ENCODE peak calls at places on chromosomes 3 and 15, in four cellular contexts. One of them, this sample, is unnamed.

GRCh38 chr3:129890125-129890524 is 3.4 kb downstream of the TMCC1 start:
- DNase-seq in A549: no peak
- DNase-seq in NB4: peak
- DNase-seq in HepG2: peak
- DNase-seq in this sample: no peak

GRCh38 chr15:59879506-59879905 is 124.6 kb upstream of the FOXB1 start:
- DNase-seq in A549: no peak
- DNase-seq in NB4: no peak
- DNase-seq in HepG2: no peak
- DNase-seq in this sample: no peak

GRCh38 chr3:180913582-180914404 is 1.3 kb downstream of the FXR1 start:
- DNase-seq in A549: no peak
- DNase-seq in NB4: no peak
- DNase-seq in HepG2: no peak
- DNase-seq in this sample: no peak

GRCh38 chr3:187801152-187801551 is 55.9 kb upstream of the BCL6 start:
- DNase-seq in A549: no peak
- DNase-seq in NB4: no peak
- DNase-seq in HepG2: no peak
- DNase-seq in this sample: no peak

GRCh38 chr15:99466701-99467337 is 99.0 kb upstream of the MEF2A start:
- DNase-seq in A549: no peak
- DNase-seq in NB4: peak
- DNase-seq in HepG2: no peak
- DNase-seq in this sample: no peak

GRCh38 chr3:3744826-3745225 is 54.4 kb upstream of the LRRN1 start:
- DNase-seq in A549: no peak
- DNase-seq in NB4: no peak
- DNase-seq in HepG2: no peak
- DNase-seq in this sample: no peak

GRCh38 chr3:136960838-136961836 is 3.4 kb downstream of the IL20RB start:
- DNase-seq in A549: no peak
- DNase-seq in NB4: peak
- DNase-seq in HepG2: no peak
- DNase-seq in this sample: no peak

GRCh38 chr3:2597615-2598014 is 498.9 kb downstream of the CNTN4 start:
- DNase-seq in A549: no peak
- DNase-seq in NB4: no peak
- DNase-seq in HepG2: no peak
- DNase-seq in this sample: no peak

GRCh38 chr15:68957686-68958085 is 27.4 kb downstream of the SPESP1 start:
- DNase-seq in A549: no peak
- DNase-seq in NB4: no peak
- DNase-seq in HepG2: no peak
- DNase-seq in this sample: no peak

GRCh38 chr15:37743826-37744225 is 190.6 kb upstream of the TMCO5A start:
- DNase-seq in A549: no peak
- DNase-seq in NB4: no peak
- DNase-seq in HepG2: no peak
- DNase-seq in this sample: no peak

GRCh38 chr3:58082047-58082446 is 73.8 kb downstream of the FLNB start:
- DNase-seq in A549: no peak
- DNase-seq in NB4: peak
- DNase-seq in HepG2: no peak
- DNase-seq in this sample: peak

GRCh38 chr3:108159128-108159527 is 63.1 kb downstream of the IFT57 start:
- DNase-seq in A549: no peak
- DNase-seq in NB4: no peak
- DNase-seq in HepG2: no peak
- DNase-seq in this sample: no peak

GRCh38 chr3:48215876-48216275 is 7.4 kb upstream of the CAMP start:
- DNase-seq in A549: no peak
- DNase-seq in NB4: no peak
- DNase-seq in HepG2: no peak
- DNase-seq in this sample: no peak

GRCh38 chr15:70113304-70113700 is 15.6 kb upstream of the TLE3 start:
- DNase-seq in A549: no peak
- DNase-seq in NB4: no peak
- DNase-seq in HepG2: no peak
- DNase-seq in this sample: no peak

GRCh38 chr15:77122576-77122975 is 51.7 kb upstream of the TSPAN3 start:
- DNase-seq in A549: no peak
- DNase-seq in NB4: no peak
- DNase-seq in HepG2: no peak
- DNase-seq in this sample: no peak

GRCh38 chr15:63500265-63501250 is 3.8 kb upstream of the USP3 start:
- DNase-seq in A549: peak
- DNase-seq in NB4: no peak
- DNase-seq in HepG2: no peak
- DNase-seq in this sample: no peak

GRCh38 chr3:181302960-181303359 is 313.4 kb upstream of the DNAJC19 start:
- DNase-seq in A549: no peak
- DNase-seq in NB4: no peak
- DNase-seq in HepG2: no peak
- DNase-seq in this sample: no peak

GRCh38 chr3:81709606-81710005 is 51.8 kb downstream of the GBE1 start:
- DNase-seq in A549: no peak
- DNase-seq in NB4: no peak
- DNase-seq in HepG2: no peak
- DNase-seq in this sample: no peak

GRCh38 chr3:122523317-122523716 is 8.6 kb upstream of the KPNA1 start:
- DNase-seq in A549: no peak
- DNase-seq in NB4: no peak
- DNase-seq in HepG2: no peak
- DNase-seq in this sample: no peak

GRCh38 chr3:85330071-85330470 is 371.3 kb downstream of the CADM2 start:
- DNase-seq in A549: no peak
- DNase-seq in NB4: no peak
- DNase-seq in HepG2: no peak
- DNase-seq in this sample: no peak

GRCh38 chr3:120661963-120662347 is 20.1 kb downstream of the HGD start:
- DNase-seq in A549: no peak
- DNase-seq in NB4: no peak
- DNase-seq in HepG2: no peak
- DNase-seq in this sample: no peak

GRCh38 chr3:177427096-177427495 is 229.8 kb upstream of the TBL1XR1 start:
- DNase-seq in A549: no peak
- DNase-seq in NB4: peak
- DNase-seq in HepG2: no peak
- DNase-seq in this sample: no peak

GRCh38 chr15:46555547-46555946 is 920.7 kb downstream of the SQOR start:
- DNase-seq in A549: no peak
- DNase-seq in NB4: no peak
- DNase-seq in HepG2: peak
- DNase-seq in this sample: no peak

GRCh38 chr3:108453541-108454057 is 56.8 kb downstream of the MYH15 start:
- DNase-seq in A549: no peak
- DNase-seq in NB4: no peak
- DNase-seq in HepG2: no peak
- DNase-seq in this sample: no peak

GRCh38 chr3:160140756-160141155 is 84.5 kb upstream of the C3orf80 start:
- DNase-seq in A549: no peak
- DNase-seq in NB4: no peak
- DNase-seq in HepG2: no peak
- DNase-seq in this sample: no peak

GRCh38 chr15:53830707-53831386 is 71.4 kb upstream of the WDR72 start:
- DNase-seq in A549: peak
- DNase-seq in NB4: no peak
- DNase-seq in HepG2: peak
- DNase-seq in this sample: no peak

GRCh38 chr3:171227333-171227732 is 200.8 kb upstream of the SLC2A2 start:
- DNase-seq in A549: no peak
- DNase-seq in NB4: no peak
- DNase-seq in HepG2: no peak
- DNase-seq in this sample: no peak

GRCh38 chr3:66971891-66972551 is 26.1 kb upstream of the KBTBD8 start:
- DNase-seq in A549: peak
- DNase-seq in NB4: peak
- DNase-seq in HepG2: peak
- DNase-seq in this sample: peak

GRCh38 chr3:180188512-180189309 is 152.0 kb upstream of the PEX5L start:
- DNase-seq in A549: no peak
- DNase-seq in NB4: no peak
- DNase-seq in HepG2: no peak
- DNase-seq in this sample: no peak

GRCh38 chr15:52171386-52171785 is 19.8 kb downstream of the GNB5 start:
- DNase-seq in A549: no peak
- DNase-seq in NB4: peak
- DNase-seq in HepG2: no peak
- DNase-seq in this sample: no peak
- TF ChIP-seq MYC in A549: no peak
- TF ChIP-seq MYC in NB4: no peak
- TF ChIP-seq MYC in HepG2: no peak
- TF ChIP-seq MYC in this sample: no peak

GRCh38 chr15:78702609-78703332 is 61.8 kb upstream of the CHRNB4 start:
- DNase-seq in A549: no peak
- DNase-seq in NB4: no peak
- DNase-seq in HepG2: no peak
- DNase-seq in this sample: no peak
- TF ChIP-seq MYC in A549: no peak
- TF ChIP-seq MYC in NB4: no peak
- TF ChIP-seq MYC in HepG2: no peak
- TF ChIP-seq MYC in this sample: no peak

DNA sequence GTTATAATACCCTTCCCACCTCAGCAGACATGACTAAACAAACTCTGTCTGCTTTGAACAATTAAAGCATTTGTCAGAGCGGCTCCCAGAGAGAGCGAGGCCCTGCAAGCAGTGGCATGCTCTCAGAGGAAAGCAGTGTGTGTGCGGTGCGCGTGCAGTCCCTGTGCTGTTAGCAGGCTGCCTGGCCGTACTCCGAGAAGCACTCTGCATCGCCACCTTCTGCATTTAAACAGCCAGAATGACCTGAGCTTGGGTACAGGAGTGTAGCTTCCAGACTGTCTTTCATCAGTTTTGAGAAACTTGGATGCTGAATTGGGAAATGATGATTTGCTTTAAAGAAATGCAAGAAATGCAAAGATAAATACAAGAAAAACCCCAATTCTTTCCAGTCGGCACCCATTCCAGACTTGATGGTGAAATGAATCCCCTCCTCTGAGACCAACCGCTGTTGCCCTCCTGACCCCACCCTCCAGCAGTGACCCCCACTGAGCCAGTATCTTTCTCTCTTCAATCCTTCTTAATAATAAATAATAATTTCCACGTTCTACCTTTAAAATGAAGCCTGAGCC is 113.5 kb downstream of the VGLL4 start:
- DNase-seq in A549: peak
- DNase-seq in NB4: no peak
- DNase-seq in HepG2: peak
- DNase-seq in this sample: no peak
- TF ChIP-seq MYC in A549: no peak
- TF ChIP-seq MYC in NB4: no peak
- TF ChIP-seq MYC in HepG2: no peak
- TF ChIP-seq MYC in this sample: no peak

GRCh38 chr15:71129660-71130059 is 14.4 kb downstream of the THSD4 start:
- DNase-seq in A549: peak
- DNase-seq in NB4: no peak
- DNase-seq in HepG2: no peak
- DNase-seq in this sample: no peak
- TF ChIP-seq MYC in A549: no peak
- TF ChIP-seq MYC in NB4: no peak
- TF ChIP-seq MYC in HepG2: no peak
- TF ChIP-seq MYC in this sample: no peak

DNA sequence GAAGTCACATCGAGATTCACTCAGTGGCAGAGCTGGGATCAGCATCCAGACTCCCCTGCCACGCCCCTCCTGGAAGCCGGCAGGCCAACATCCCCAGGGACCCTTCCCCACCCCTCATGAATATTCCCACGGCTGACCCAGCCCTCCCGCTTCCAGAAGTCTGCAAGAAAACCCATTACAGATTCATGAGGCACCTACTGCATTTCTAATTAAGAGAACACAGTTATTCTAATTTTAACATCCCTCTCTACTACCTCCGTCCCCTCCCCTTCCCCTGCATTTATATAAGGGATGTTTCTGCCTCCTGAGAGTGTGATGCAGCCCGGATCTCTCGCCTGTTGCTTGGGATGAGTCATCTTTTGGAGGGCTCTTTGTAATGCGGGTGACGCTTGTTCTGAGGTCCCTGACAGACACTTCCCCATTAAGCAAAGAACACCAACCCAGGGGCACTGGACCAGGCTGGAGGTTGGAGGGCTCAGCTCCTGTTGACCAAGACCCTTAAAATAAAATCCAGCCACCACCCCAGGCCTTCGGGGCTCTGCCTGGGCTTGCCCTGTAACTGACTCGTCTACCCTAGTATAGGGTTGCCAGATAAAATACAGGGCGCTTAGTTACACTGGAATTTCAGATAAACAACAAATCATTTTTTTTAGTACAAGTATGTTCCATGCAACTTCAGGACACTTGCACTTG is 118.7 kb downstream of the NUP210 start:
- DNase-seq in A549: peak
- DNase-seq in NB4: peak
- DNase-seq in HepG2: peak
- DNase-seq in this sample: peak
- TF ChIP-seq MYC in A549: no peak
- TF ChIP-seq MYC in NB4: peak
- TF ChIP-seq MYC in HepG2: no peak
- TF ChIP-seq MYC in this sample: no peak

DNA sequence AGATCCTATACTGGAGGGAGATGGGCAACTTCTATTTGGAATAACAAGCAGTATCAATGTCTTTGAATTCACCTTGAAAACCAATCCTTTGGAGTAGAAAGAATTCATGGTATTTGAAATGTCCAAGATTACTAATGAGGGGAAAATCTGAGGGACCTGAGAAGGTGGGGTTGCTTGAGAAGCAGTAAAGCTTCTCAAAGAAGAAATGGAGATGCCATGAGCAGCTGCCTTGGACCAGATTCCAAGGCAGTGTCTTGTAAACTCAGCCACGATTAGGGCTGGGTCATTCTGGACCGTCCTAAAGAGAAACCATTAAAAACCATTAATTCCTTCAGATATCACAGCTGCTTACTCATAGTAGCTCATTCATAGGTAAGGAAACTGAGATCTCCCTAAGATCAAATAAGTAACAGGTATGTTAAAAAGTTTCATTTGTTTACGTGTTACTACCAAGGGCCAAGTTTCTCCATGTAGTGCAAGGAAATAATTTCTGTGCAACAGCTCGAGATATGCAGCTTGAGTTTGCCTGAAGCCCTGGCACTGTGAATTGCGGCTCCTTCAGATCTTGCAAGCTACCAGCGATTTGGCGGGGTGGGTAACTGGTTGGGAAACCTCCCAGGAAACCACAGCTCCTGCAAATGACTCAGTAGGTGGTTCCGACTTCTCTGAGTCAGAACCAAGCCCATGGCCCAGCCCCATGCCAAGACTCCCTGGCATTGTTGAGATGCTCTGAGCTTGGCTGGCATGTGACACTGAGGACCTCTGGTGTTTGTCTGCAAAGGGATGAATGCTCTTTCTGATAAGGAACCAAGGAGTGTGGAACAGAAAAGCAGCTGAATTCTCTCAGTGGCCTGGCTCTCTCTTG is 296.8 kb downstream of the RORA start:
- DNase-seq in A549: peak
- DNase-seq in NB4: peak
- DNase-seq in HepG2: no peak
- DNase-seq in this sample: no peak
- TF ChIP-seq MYC in A549: no peak
- TF ChIP-seq MYC in NB4: no peak
- TF ChIP-seq MYC in HepG2: no peak
- TF ChIP-seq MYC in this sample: no peak

GRCh38 chr3:141500397-141500796 is 13.6 kb downstream of the RASA2 start:
- DNase-seq in A549: no peak
- DNase-seq in NB4: no peak
- DNase-seq in HepG2: no peak
- DNase-seq in this sample: no peak
- TF ChIP-seq MYC in A549: no peak
- TF ChIP-seq MYC in NB4: no peak
- TF ChIP-seq MYC in HepG2: no peak
- TF ChIP-seq MYC in this sample: no peak

This sample was measured in K562.